ENCODE peak calls at places on chromosomes 12 and 14, in five cellular contexts. M, E, Q, L and I are unnamed samples.
A peak's percentile ranks its signal among the peaks of the same experiment; 100 is the strongest.

GRCh38 chr12:26630546-26631027 is 202.4 kb downstream of the ITPR2 start:
- DNase-seq in M (no peak), E (no peak), Q (peak; percentile 55), L (peak; percentile 77), I (no peak)

GRCh38 chr14:95225251-95225887 is 68.0 kb upstream of the DICER1 start:
- DNase-seq in M (no peak), E (no peak), Q (no peak), L (no peak), I (no peak)

GRCh38 chr12:130465626-130466025 is 127.9 kb downstream of the PIWIL1 start:
- DNase-seq in M (no peak), E (no peak), Q (no peak), L (no peak), I (no peak)

GRCh38 chr12:109277899-109278762 is 31.0 kb downstream of the FOXN4 start:
- DNase-seq in M (peak; percentile 40), E (no peak), Q (peak; percentile 10), L (peak; percentile 68), I (no peak)

GRCh38 chr12:22615963-22616501 is 8.9 kb upstream of the ETNK1 start:
- DNase-seq in M (no peak), E (no peak), Q (no peak), L (no peak), I (no peak)

GRCh38 chr14:70239802-70240201 is 51.1 kb upstream of the SLC8A3 start:
- DNase-seq in M (no peak), E (no peak), Q (no peak), L (no peak), I (no peak)

GRCh38 chr12:2664721-2665577 is 129.8 kb upstream of the FKBP4 start:
- DNase-seq in M (no peak), E (no peak), Q (no peak), L (no peak), I (no peak)

GRCh38 chr12:76790564-76791552 is 26.9 kb downstream of the ZDHHC17 start:
- DNase-seq in M (no peak), E (no peak), Q (no peak), L (peak; percentile 44), I (no peak)

GRCh38 chr12:59365133-59365532 is 230.7 kb upstream of the SLC16A7 start:
- DNase-seq in M (no peak), E (no peak), Q (no peak), L (no peak), I (no peak)

GRCh38 chr12:3199551-3200031 is 122.4 kb downstream of the TSPAN9 start:
- DNase-seq in M (no peak), E (no peak), Q (no peak), L (peak; percentile 35), I (no peak)

GRCh38 chr14:104509673-104510072 is 69.9 kb upstream of the C14orf180 start:
- DNase-seq in M (no peak), E (no peak), Q (no peak), L (no peak), I (no peak)

GRCh38 chr12:3333583-3333982 is 157.4 kb upstream of the PRMT8 start:
- DNase-seq in M (no peak), E (no peak), Q (no peak), L (no peak), I (no peak)

GRCh38 chr14:61190341-61190740 is 90.8 kb downstream of the TMEM30B start:
- DNase-seq in M (no peak), E (no peak), Q (no peak), L (no peak), I (no peak)

GRCh38 chr14:50906326-50906725 is 34.5 kb downstream of the ABHD12B start:
- DNase-seq in M (no peak), E (no peak), Q (no peak), L (no peak), I (no peak)

GRCh38 chr14:32224731-32225377 is 21.8 kb upstream of the RNU6-8 start:
- DNase-seq in M (no peak), E (no peak), Q (no peak), L (peak; percentile 87), I (no peak)

GRCh38 chr12:1047898-1048660 is 57.1 kb downstream of the ERC1 start:
- DNase-seq in M (no peak), E (no peak), Q (no peak), L (peak; percentile 22), I (no peak)

GRCh38 chr12:111687255-111687654 is 1.4 kb downstream of the ACAD10 start:
- DNase-seq in M (no peak), E (no peak), Q (no peak), L (no peak), I (no peak)

GRCh38 chr12:90366286-90366685 is 588.7 kb downstream of the CCER1 start:
- DNase-seq in M (no peak), E (no peak), Q (peak; percentile 69), L (peak; percentile 68), I (no peak)

GRCh38 chr14:95667251-95667693 is 19.0 kb upstream of the TCL1B start:
- DNase-seq in M (no peak), E (no peak), Q (no peak), L (no peak), I (no peak)

GRCh38 chr14:68893566-68893965 is 85.5 kb downstream of the ACTN1 start:
- DNase-seq in M (no peak), E (no peak), Q (no peak), L (no peak), I (no peak)

GRCh38 chr14:25034803-25035681 is 14.9 kb downstream of the STXBP6 start:
- DNase-seq in M (no peak), E (no peak), Q (no peak), L (no peak), I (no peak)

GRCh38 chr14:104315169-104315568 is 176.8 kb downstream of the KIF26A start:
- DNase-seq in M (no peak), E (no peak), Q (no peak), L (no peak), I (no peak)

GRCh38 chr14:69684461-69685183 is 73.2 kb downstream of the SUSD6 start:
- DNase-seq in M (no peak), E (no peak), Q (no peak), L (no peak), I (no peak)

GRCh38 chr12:127728729-127729128 is 538.2 kb upstream of the TMEM132C start:
- DNase-seq in M (no peak), E (no peak), Q (no peak), L (no peak), I (no peak)

GRCh38 chr12:103909811-103910210 is 20.4 kb upstream of the HSP90B1 start:
- DNase-seq in M (no peak), E (no peak), Q (no peak), L (no peak), I (no peak)

GRCh38 chr14:64654072-64654899 is 49.9 kb upstream of the PLEKHG3 start:
- DNase-seq in M (no peak), E (no peak), Q (peak; percentile 81), L (peak; percentile 95), I (no peak)

GRCh38 chr12:103503546-103504480 is 8.0 kb upstream of the C12orf42 start:
- DNase-seq in M (no peak), E (peak; percentile 46), Q (no peak), L (no peak), I (no peak)

GRCh38 chr12:116968986-116969385 is 58.2 kb downstream of the FBXW8 start:
- DNase-seq in M (no peak), E (no peak), Q (no peak), L (no peak), I (no peak)

GRCh38 chr12:9762369-9762768 is 1.7 kb upstream of the CD69 start:
- DNase-seq in M (no peak), E (no peak), Q (no peak), L (no peak), I (no peak)

GRCh38 chr14:104794099-104794498 is 1.4 kb downstream of the AKT1 start:
- DNase-seq in M (no peak), E (no peak), Q (no peak), L (peak; percentile 66), I (no peak)

GRCh38 chr12:1826401-1826800 is 6.0 kb downstream of the LRTM2 start:
- DNase-seq in M (no peak), E (no peak), Q (no peak), L (no peak), I (no peak)

GRCh38 chr14:96042218-96042930 is 3.2 kb downstream of the C14orf132 start:
- DNase-seq in M (no peak), E (no peak), Q (no peak), L (peak; percentile 71), I (no peak)

GRCh38 chr14:93099643-93100042 is 16.1 kb downstream of the ITPK1 start:
- DNase-seq in M (no peak), E (no peak), Q (no peak), L (no peak), I (no peak)

GRCh38 chr12:98418357-98419075 is 96.9 kb upstream of the TMPO start:
- DNase-seq in M (peak; percentile 83), E (no peak), Q (peak; percentile 96), L (peak; percentile 94), I (peak; percentile 78)

GRCh38 chr12:98419795-98420402 is 95.5 kb upstream of the TMPO start:
- DNase-seq in M (no peak), E (no peak), Q (no peak), L (no peak), I (peak; percentile 42)

GRCh38 chr12:98419101-98419794 is 96.1 kb upstream of the TMPO start:
- DNase-seq in M (no peak), E (no peak), Q (no peak), L (no peak), I (no peak)

GRCh38 chr12:98417303-98417702 is 98.1 kb upstream of the TMPO start:
- DNase-seq in M (no peak), E (no peak), Q (no peak), L (peak; percentile 29), I (no peak)

DNA sequence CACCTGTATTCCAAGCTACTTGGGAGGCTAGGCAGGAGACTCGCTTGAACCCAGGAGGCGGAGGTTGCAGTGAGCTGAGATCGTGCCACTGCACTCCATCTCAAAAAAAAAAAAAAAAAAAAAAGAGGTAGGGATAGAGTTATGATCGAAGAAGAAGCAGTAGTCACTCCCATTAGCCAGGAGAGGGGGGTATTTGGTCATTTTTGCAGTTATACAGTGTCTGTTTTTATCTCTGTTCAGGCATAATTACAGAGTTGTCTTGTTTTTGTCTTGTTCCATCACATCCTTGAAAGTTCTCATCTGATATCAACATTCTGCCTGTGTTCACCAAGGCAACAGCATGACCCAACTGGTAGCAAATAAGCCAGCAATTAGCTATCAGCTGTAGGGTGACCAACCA is 98.5 kb upstream of the TMPO start:
- DNase-seq in M (no peak), E (no peak), Q (no peak), L (peak; percentile 68), I (no peak)
- TF ChIP-seq CTCF in M (no peak), E (no peak), Q (peak; percentile 36), L (peak; percentile 45), I (no peak)

GRCh38 chr12:49974231-49974675 is 1.5 kb downstream of the AQP6 start:
- DNase-seq in M (peak; percentile 51), E (no peak), Q (no peak), L (peak; percentile 66), I (no peak)
- TF ChIP-seq CTCF in M (peak; percentile 44), E (no peak), Q (peak; percentile 83), L (peak; percentile 61), I (no peak)

GRCh38 chr14:40252817-40253447 is 820.7 kb upstream of the FBXO33 start:
- DNase-seq in M (no peak), E (no peak), Q (no peak), L (no peak), I (no peak)
- TF ChIP-seq CTCF in M (no peak), E (no peak), Q (no peak), L (no peak), I (no peak)

DNA sequence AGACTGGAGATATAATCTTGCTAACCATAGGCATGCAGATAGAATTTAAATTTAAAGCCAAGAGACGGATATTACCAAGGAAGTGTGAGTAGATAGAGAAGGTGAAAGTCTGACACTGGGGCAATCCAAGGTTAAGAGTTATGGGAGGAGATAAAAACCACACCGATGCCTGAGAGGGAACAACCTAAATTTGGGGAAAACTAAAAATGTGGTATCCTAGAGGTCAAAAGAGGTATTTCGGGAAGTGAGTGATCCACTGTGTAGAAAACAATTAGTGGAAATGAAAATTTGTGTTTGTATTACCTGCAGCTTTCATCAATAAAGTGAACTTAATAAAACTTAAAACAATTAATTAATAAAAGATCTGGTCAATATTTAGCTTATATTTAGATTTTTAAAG is 269.0 kb upstream of the RPL10L start:
- DNase-seq in M (no peak), E (no peak), Q (no peak), L (no peak), I (no peak)
- TF ChIP-seq CTCF in M (no peak), E (no peak), Q (no peak), L (no peak), I (peak; percentile 73)